ENCODE peak calls at places on chromosomes 5 and 9, in four cellular contexts. V, H, E and B are unnamed samples.
A peak's percentile ranks its signal among the peaks of the same experiment; 100 is the strongest.

GRCh38 chr9:16092142-16092541 is 539.3 kb downstream of the CCDC171 start:
- DNase-seq in E (no peak), H (no peak), V (no peak), B (no peak)

GRCh38 chr5:132033122-132033521 is 21.7 kb upstream of the ACSL6 start:
- DNase-seq in V (no peak), H (no peak), E (no peak), B (no peak)

GRCh38 chr5:34656001-34656699 is at the start of gene RAI14:
- DNase-seq in H (peak; percentile 81), E (peak; percentile 35), V (peak; percentile 95), B (peak; percentile 31)

GRCh38 chr5:96714951-96715451 is 52.8 kb downstream of the CAST start:
- DNase-seq in E (no peak), H (peak; percentile 25), V (peak; percentile 64), B (no peak)

GRCh38 chr5:35919191-35919590 is 19.2 kb downstream of the CAPSL start:
- DNase-seq in E (peak; percentile 31), V (peak; percentile 79), H (no peak), B (no peak)

GRCh38 chr5:102582706-102583105 is 83.9 kb upstream of the SLCO6A1 start:
- DNase-seq in V (peak; percentile 56), H (no peak), E (no peak), B (no peak)

GRCh38 chr5:145056805-145057204 is 778.3 kb downstream of the PRELID2 start:
- DNase-seq in H (no peak), V (no peak), E (no peak), B (no peak)

GRCh38 chr9:105690742-105691141 is 3.6 kb upstream of the TMEM38B start:
- DNase-seq in H (no peak), V (peak; percentile 68), E (no peak), B (no peak)

GRCh38 chr5:1779782-1780620 is 19.6 kb downstream of the MRPL36 start:
- DNase-seq in V (no peak), H (peak; percentile 2), E (no peak), B (no peak)

GRCh38 chr9:34272146-34272545 is 56.9 kb downstream of the KIF24 start:
- DNase-seq in E (no peak), H (no peak), V (no peak), B (no peak)

GRCh38 chr9:130347931-130348330 is 82.4 kb downstream of the HMCN2 start:
- DNase-seq in E (no peak), V (no peak), H (no peak), B (no peak)

GRCh38 chr9:84742261-84742660 is 72.7 kb downstream of the NTRK2 start:
- DNase-seq in E (no peak), H (no peak), V (no peak), B (no peak)

GRCh38 chr9:13552606-13553215 is 273.2 kb upstream of the MPDZ start:
- DNase-seq in E (no peak), V (no peak), H (no peak), B (no peak)

GRCh38 chr9:132768932-132769894 is 98.9 kb downstream of the GTF3C4 start:
- DNase-seq in E (peak; percentile 66), H (peak; percentile 45), V (peak; percentile 76), B (peak; percentile 76)

GRCh38 chr9:134175291-134175807 is 11.0 kb upstream of the RNU6ATAC start:
- DNase-seq in H (no peak), E (no peak), V (peak; percentile 58), B (no peak)

GRCh38 chr9:114779352-114779845 is 26.4 kb downstream of the TNFSF15 start:
- DNase-seq in V (no peak), E (no peak), H (peak; percentile 51), B (no peak)

GRCh38 chr5:154757647-154758406 is 2.6 kb downstream of the LARP1 start:
- DNase-seq in V (no peak), E (peak; percentile 30), H (no peak), B (peak; percentile 60)

GRCh38 chr5:52007230-52007858 is 624.1 kb downstream of the ISL1 start:
- DNase-seq in H (no peak), E (no peak), V (peak; percentile 37), B (no peak)

GRCh38 chr5:138635268-138635667 is 60.1 kb upstream of the HSPA9 start:
- DNase-seq in H (no peak), V (peak; percentile 40), E (no peak), B (no peak)

GRCh38 chr9:127112683-127113539 is 9.5 kb downstream of the ANGPTL2 start:
- DNase-seq in E (no peak), V (no peak), H (no peak), B (no peak)

GRCh38 chr5:82387041-82387818 is 109.1 kb upstream of the RPS23 start:
- DNase-seq in E (no peak), V (no peak), H (no peak), B (no peak)

GRCh38 chr5:36696059-36696673 is 89.8 kb downstream of the SLC1A3 start:
- DNase-seq in V (peak; percentile 73), H (peak; percentile 32), E (peak; percentile 38), B (peak; percentile 55)

GRCh38 chr5:75286211-75286773 is 49.6 kb upstream of the ANKRD31 start:
- DNase-seq in H (no peak), E (no peak), V (no peak), B (no peak)

GRCh38 chr5:69230181-69230580 is 4.5 kb upstream of the CDK7 start:
- DNase-seq in V (no peak), E (no peak), H (no peak), B (no peak)

GRCh38 chr9:114397848-114398605 is 10.2 kb upstream of the AKNA start:
- DNase-seq in E (peak; percentile 98), V (peak; percentile 99), H (peak; percentile 98), B (peak; percentile 98)

GRCh38 chr5:77394064-77394716 is 97.9 kb downstream of the WDR41 start:
- DNase-seq in H (no peak), V (no peak), E (no peak), B (no peak)

GRCh38 chr5:135079282-135079681 is 45.3 kb upstream of the PITX1 start:
- DNase-seq in V (no peak), H (no peak), E (no peak), B (no peak)

GRCh38 chr9:121288874-121289553 is 21.1 kb downstream of the GSN start:
- DNase-seq in V (peak; percentile 78), E (no peak), H (peak; percentile 49), B (no peak)

GRCh38 chr5:17228833-17229291 is 11.4 kb downstream of the BASP1 start:
- DNase-seq in V (peak; percentile 61), H (no peak), E (no peak), B (no peak)

GRCh38 chr5:108878756-108879155 is 131.1 kb downstream of the FER start:
- DNase-seq in V (no peak), E (no peak), H (no peak), B (no peak)

GRCh38 chr9:13267743-13268142 is 11.7 kb downstream of the MPDZ start:
- DNase-seq in V (peak; percentile 59), E (no peak), H (no peak), B (no peak)